ENCODE peak calls at places on chromosomes 3 and 15, in seven cellular contexts. E, V, D, P, W, Q and K are unnamed samples.

GRCh38 chr3:122679467-122680291 is 960 bp upstream of the PARP14 start:
- DNase-seq in D (peak), Q (peak), W (peak), E (no peak), P (peak), V (peak), K (peak)

GRCh38 chr15:72197460-72198409 is at the start of gene GRAMD2A:
- DNase-seq in P (peak), Q (peak), E (peak), D (peak), W (peak), V (peak), K (peak)

GRCh38 chr15:79366691-79367090 is 55.8 kb downstream of the TMED3 start:
- DNase-seq in W (no peak), E (no peak), Q (no peak), D (no peak), V (no peak), P (no peak), K (no peak)

GRCh38 chr3:182570934-182571594 is 222.2 kb upstream of the ATP11B start:
- DNase-seq in E (no peak), D (no peak), Q (no peak), V (no peak), W (no peak), P (no peak), K (no peak)

GRCh38 chr3:32278714-32279113 is 40.2 kb downstream of the CMTM8 start:
- DNase-seq in E (no peak), V (no peak), P (peak), Q (no peak), W (no peak), D (no peak), K (peak)

GRCh38 chr3:48018841-48019240 is 2.6 kb upstream of the MAP4 start:
- DNase-seq in P (peak), V (peak), E (no peak), W (no peak), Q (peak), D (no peak), K (peak)

GRCh38 chr3:12097972-12098371 is 60.7 kb downstream of the TIMP4 start:
- DNase-seq in P (peak), E (no peak), Q (no peak), W (no peak), V (no peak), D (no peak), K (no peak)

GRCh38 chr15:43104426-43104825 is 1.4 kb downstream of the UBR1 start:
- DNase-seq in W (no peak), Q (no peak), P (peak), V (no peak), D (no peak), E (peak), K (no peak)

GRCh38 chr3:118949113-118949760 is 85.4 kb downstream of the IGSF11 start:
- DNase-seq in P (no peak), D (no peak), E (no peak), V (no peak), Q (no peak), W (no peak), K (no peak)

GRCh38 chr3:136659253-136659652 is 92.9 kb downstream of the STAG1 start:
- DNase-seq in E (no peak), W (no peak), V (peak), P (peak), Q (no peak), D (no peak), K (peak)

GRCh38 chr3:158768881-158769518 is 32.9 kb upstream of the MFSD1 start:
- DNase-seq in W (no peak), E (no peak), D (no peak), V (peak), P (peak), Q (peak), K (peak)

GRCh38 chr3:11558002-11558401 is 85.7 kb downstream of the VGLL4 start:
- DNase-seq in D (peak), Q (no peak), V (peak), W (no peak), E (no peak), P (peak), K (peak)

GRCh38 chr3:138066383-138066782 is 49.0 kb downstream of the DZIP1L start:
- DNase-seq in P (no peak), E (no peak), Q (no peak), D (no peak), V (no peak), W (no peak), K (no peak)

GRCh38 chr3:150312018-150312657 is 96.0 kb upstream of the TSC22D2 start:
- DNase-seq in P (no peak), V (no peak), Q (no peak), E (no peak), W (no peak), D (no peak), K (no peak)

GRCh38 chr15:38536201-38536676 is 28.4 kb downstream of the RASGRP1 start:
- DNase-seq in Q (no peak), W (peak), D (no peak), P (peak), V (peak), E (no peak), K (peak)

GRCh38 chr3:23949784-23950183 is 4.7 kb downstream of the NR1D2 start:
- DNase-seq in E (no peak), P (no peak), W (peak), D (no peak), Q (no peak), V (no peak), K (no peak)

GRCh38 chr15:43095243-43095642 is 10.6 kb downstream of the UBR1 start:
- DNase-seq in E (no peak), Q (no peak), P (peak), W (no peak), D (no peak), V (peak), K (peak)

GRCh38 chr3:19645093-19645492 is 288.9 kb downstream of the EFHB start:
- DNase-seq in Q (no peak), P (no peak), E (no peak), W (no peak), V (no peak), D (no peak), K (no peak)

GRCh38 chr3:154765241-154765640 is 314.9 kb upstream of the MME start:
- DNase-seq in W (no peak), V (no peak), E (no peak), Q (no peak), P (no peak), D (no peak), K (no peak)

GRCh38 chr3:72818915-72819314 is 29.3 kb downstream of the SHQ1 start:
- DNase-seq in D (no peak), Q (no peak), V (peak), W (no peak), P (peak), E (no peak), K (peak)

GRCh38 chr3:129473067-129473765 is 33.2 kb downstream of the IFT122 start:
- DNase-seq in E (no peak), W (no peak), P (no peak), Q (no peak), V (no peak), D (no peak), K (no peak)

GRCh38 chr3:37729119-37729518 is 132.6 kb upstream of the CTDSPL start:
- DNase-seq in D (no peak), Q (no peak), E (no peak), W (no peak), V (no peak), P (peak), K (peak)

GRCh38 chr3:103181175-103181574 is 746.4 kb downstream of the ZPLD1 start:
- DNase-seq in E (no peak), D (no peak), W (no peak), V (no peak), P (no peak), Q (no peak), K (no peak)

GRCh38 chr3:11638669-11639402 is 4.9 kb downstream of the VGLL4 start:
- DNase-seq in D (no peak), V (no peak), Q (no peak), W (no peak), E (no peak), P (peak), K (peak)

GRCh38 chr15:59972241-59972640 is 31.9 kb upstream of the FOXB1 start:
- DNase-seq in W (no peak), V (no peak), E (no peak), D (no peak), P (no peak), Q (no peak), K (no peak)

GRCh38 chr15:59976480-59976879 is 27.6 kb upstream of the FOXB1 start:
- DNase-seq in P (no peak), D (no peak), W (no peak), V (no peak), E (no peak), Q (no peak), K (no peak)
- TF ChIP-seq CTCF in P (no peak), D (no peak), W (no peak), V (no peak), E (no peak), Q (no peak), K (no peak)

GRCh38 chr3:126990890-126991289 is 8.0 kb downstream of the PLXNA1 start:
- DNase-seq in E (no peak), W (no peak), D (no peak), V (no peak), P (no peak), Q (no peak), K (no peak)
- TF ChIP-seq CTCF in E (no peak), W (no peak), D (no peak), V (no peak), P (no peak), Q (no peak), K (no peak)

DNA sequence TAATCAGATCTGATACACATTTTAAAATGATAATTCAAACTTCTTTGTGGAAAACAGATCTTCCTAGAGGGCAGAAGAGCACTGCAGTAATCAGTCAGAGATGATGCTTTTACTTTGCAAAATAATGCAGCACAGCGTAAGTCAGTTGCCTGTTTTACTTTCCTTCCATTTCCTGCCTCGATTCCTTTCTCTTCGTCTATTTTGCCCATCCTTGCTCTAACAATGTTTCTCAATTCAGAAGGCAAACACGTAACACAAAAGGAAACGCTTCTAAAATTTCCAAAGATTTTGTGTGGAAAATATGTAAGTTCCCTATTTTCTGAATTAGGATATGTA is 119.9 kb downstream of the P3H2 start:
- DNase-seq in D (no peak), W (no peak), V (no peak), P (no peak), E (no peak), Q (no peak), K (no peak)
- TF ChIP-seq CTCF in D (no peak), W (no peak), V (no peak), P (no peak), E (no peak), Q (no peak), K (no peak)

DNA sequence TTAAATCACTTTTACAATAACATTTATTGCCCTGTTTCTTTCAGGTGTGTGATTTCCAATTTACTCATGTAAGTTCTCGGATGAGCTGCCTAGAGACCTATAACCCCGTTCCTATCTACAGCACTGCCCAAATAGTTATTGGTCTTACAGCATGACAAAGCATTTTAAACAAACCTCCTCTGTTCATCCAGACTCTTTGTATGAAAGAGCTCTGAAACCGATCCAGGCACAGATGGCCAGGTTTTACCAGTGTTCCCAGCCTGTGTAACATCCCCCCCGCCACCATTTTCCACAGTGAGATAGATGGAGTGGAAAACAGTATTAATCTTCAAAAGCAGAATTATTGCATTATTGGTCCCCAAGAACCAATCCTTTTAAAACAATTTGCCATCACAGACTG is 59.0 kb upstream of the SPTSSB start:
- DNase-seq in W (no peak), V (no peak), D (no peak), E (no peak), Q (no peak), P (no peak), K (no peak)
- TF ChIP-seq CTCF in W (no peak), V (no peak), D (no peak), E (no peak), Q (no peak), P (no peak), K (no peak)

DNA sequence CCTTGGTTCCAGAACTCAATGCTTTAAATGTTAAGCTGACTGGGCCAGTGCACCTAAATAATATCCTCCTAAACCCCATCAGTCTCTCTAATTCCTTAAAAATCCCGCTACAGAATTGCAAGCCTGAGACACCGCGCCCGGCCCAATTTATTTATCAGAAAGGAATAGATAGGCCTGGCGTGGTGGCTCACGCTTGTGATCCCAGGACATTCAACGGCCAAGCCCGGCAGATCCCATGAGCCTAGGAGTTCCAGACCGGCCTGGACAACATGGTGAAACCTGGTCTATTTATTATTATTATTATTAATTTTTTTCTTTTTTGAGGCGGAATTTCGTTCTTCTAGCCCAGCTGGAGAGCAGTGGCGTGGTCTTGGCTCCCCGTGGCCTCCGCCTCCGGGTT is 28.0 kb upstream of the TUBGCP5 start:
- DNase-seq in W (no peak), D (no peak), V (no peak), P (no peak), Q (no peak), E (no peak), K (no peak)
- TF ChIP-seq CTCF in W (no peak), D (no peak), V (no peak), P (no peak), Q (no peak), E (no peak), K (no peak)

GRCh38 chr3:58308728-58309127 is 2.4 kb downstream of the HTD2 start:
- DNase-seq in E (no peak), P (peak), V (peak), D (no peak), Q (no peak), W (no peak), K (peak)

GRCh38 chr3:58305882-58306661 is at the start of the genes HTD2 and RPP14:
- DNase-seq in Q (peak), P (peak), D (peak), V (peak), E (peak), W (peak), K (peak)

DNA sequence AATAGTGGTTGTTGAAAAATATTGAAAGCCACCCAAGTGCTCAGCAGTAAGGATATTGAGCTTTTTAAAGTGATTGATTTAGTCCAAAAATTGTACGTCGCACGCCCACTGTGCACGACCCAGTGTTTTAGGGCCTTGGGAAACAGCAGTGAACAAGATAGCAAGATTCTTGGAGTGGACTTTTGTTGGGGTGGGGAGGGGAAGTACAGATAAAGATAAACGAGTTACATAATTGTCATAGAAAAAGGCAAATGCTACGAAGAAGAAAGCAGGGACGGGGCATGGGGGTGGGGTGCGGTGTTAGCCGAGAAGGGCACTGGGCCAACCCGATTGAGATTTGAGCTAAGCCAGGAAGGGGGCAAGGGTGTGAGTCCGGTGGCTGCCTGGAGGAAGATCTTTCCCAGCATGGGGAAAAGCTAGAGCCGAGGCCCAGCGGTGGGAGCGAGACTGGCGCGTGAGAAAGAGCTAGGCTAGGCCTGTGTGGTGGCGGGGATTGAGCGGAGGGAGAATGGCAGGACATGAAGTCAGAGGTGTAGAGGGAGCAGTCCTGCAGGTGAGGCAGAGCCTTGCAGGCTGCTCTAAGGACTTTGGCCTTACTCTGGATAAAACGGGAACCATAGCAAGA is 454 bp downstream of the HTD2 start:
- DNase-seq in E (no peak), W (peak), P (no peak), V (peak), D (peak), Q (peak), K (peak)
- TF ChIP-seq CTCF in E (peak), W (no peak), P (no peak), V (peak), D (no peak), Q (no peak), K (peak)

GRCh38 chr3:86788371-86788770 is 202.6 kb downstream of the VGLL3 start:
- DNase-seq in D (no peak), V (no peak), W (no peak), P (peak), E (no peak), Q (no peak), K (peak)

GRCh38 chr3:86782271-86782670 is 208.7 kb downstream of the VGLL3 start:
- DNase-seq in D (no peak), P (no peak), Q (no peak), W (no peak), E (no peak), V (peak), K (peak)

GRCh38 chr3:86782860-86783259 is 208.1 kb downstream of the VGLL3 start:
- DNase-seq in P (no peak), V (no peak), Q (no peak), W (no peak), E (no peak), D (no peak), K (no peak)

GRCh38 chr3:86787091-86787490 is 203.9 kb downstream of the VGLL3 start:
- DNase-seq in P (peak), W (no peak), D (no peak), V (no peak), E (no peak), Q (peak), K (peak)

GRCh38 chr3:86785381-86785780 is 205.6 kb downstream of the VGLL3 start:
- DNase-seq in P (peak), W (no peak), E (no peak), V (peak), D (no peak), Q (no peak), K (peak)
- TF ChIP-seq CTCF in P (peak), W (no peak), E (no peak), V (peak), D (no peak), Q (no peak), K (peak)

DNA sequence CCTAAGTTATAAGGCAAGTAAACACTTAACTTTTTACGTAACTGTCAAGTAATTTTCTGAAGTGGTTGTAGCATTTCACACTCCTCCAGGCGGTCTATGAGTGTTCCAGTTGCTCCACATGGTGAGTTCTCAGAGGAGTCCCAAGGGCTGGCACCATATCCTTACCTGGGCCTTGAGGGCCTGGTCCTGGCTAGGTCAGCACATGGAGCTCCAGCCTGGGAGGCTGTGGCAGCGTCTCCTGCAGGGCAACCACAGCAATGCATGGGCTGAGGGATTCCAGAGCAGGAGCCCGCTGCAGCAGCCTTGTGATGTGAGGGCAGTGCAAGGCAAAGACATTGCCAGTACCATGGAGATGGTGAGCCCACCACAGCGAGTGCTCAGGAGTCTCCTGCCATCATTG is 32.2 kb upstream of the LYZL4 start:
- DNase-seq in P (no peak), Q (no peak), V (no peak), E (no peak), W (no peak), D (no peak), K (peak)
- TF ChIP-seq CTCF in P (peak), Q (no peak), V (peak), E (peak), W (no peak), D (no peak), K (peak)